ENCODE peak calls at places on chromosomes 6 and 20, in nine cellular contexts. R is T-cell; O is progenitor cell of endocrine pancreas; W is activated naive CD4-positive, alpha-beta T cell treated with anti-CD3 and anti-CD28 coated beads for 36 hours; T is activated T-helper 1 cell treated with anti-CD3 and anti-CD28 coated beads, Interleukin-2, amount 50 U/mL, for 16 hours; Z is COR-L47; K is germinal center; C is hippocampal formation; Q is central memory CD4-positive, alpha-beta T cell. B is an unnamed sample.

GRCh38 chr20:22452442-22453011 is 131.8 kb downstream of the FOXA2 start:
- DNase-seq in R (no peak), O (no peak), W (no peak), T (no peak), Z (no peak), K (no peak), C (no peak), Q (no peak), B (no peak)

GRCh38 chr6:71499667-71500066 is 211.1 kb downstream of the OGFRL1 start:
- DNase-seq in R (no peak), O (no peak), W (no peak), T (no peak), Z (no peak), K (no peak), C (no peak), Q (no peak), B (no peak)

GRCh38 chr20:32203556-32204484 is 3.7 kb downstream of the PLAGL2 start:
- DNase-seq in R (no peak), O (no peak), W (peak), T (peak), Z (no peak), K (no peak), C (no peak), Q (no peak), B (no peak)

GRCh38 chr6:11744753-11745152 is 33.9 kb downstream of the ADTRP start:
- DNase-seq in R (no peak), O (no peak), W (no peak), T (no peak), Z (no peak), K (no peak), C (peak), Q (no peak), B (peak)

GRCh38 chr6:33632603-33633039 is 11.5 kb downstream of the ITPR3 start:
- DNase-seq in R (peak), O (no peak), W (peak), T (peak), Z (no peak), K (peak), C (no peak), Q (peak), B (no peak)

GRCh38 chr20:17882834-17883591 is 85.6 kb downstream of the SNX5 start:
- DNase-seq in R (no peak), O (no peak), W (no peak), T (no peak), Z (no peak), K (no peak), C (no peak), Q (no peak), B (no peak)

GRCh38 chr20:35992713-35993335 is 24.4 kb downstream of the CNBD2 start:
- DNase-seq in R (peak), O (no peak), W (peak), T (no peak), Z (peak), K (peak), C (peak), Q (peak), B (no peak)

GRCh38 chr20:60050193-60050960 is 92.2 kb downstream of the CDH26 start:
- DNase-seq in R (no peak), O (no peak), W (no peak), T (no peak), Z (peak), K (no peak), C (no peak), Q (no peak), B (peak)

GRCh38 chr6:137315081-137315480 is 95.9 kb upstream of the IFNGR1 start:
- DNase-seq in R (no peak), O (no peak), W (no peak), T (no peak), Z (no peak), K (no peak), C (no peak), Q (no peak), B (no peak)

GRCh38 chr6:163745566-163746400 is 331.3 kb downstream of the QKI start:
- DNase-seq in R (no peak), O (no peak), W (no peak), T (no peak), Z (no peak), K (no peak), C (no peak), Q (no peak), B (peak)

GRCh38 chr6:42338573-42339218 is 113.0 kb downstream of the TRERF1 start:
- DNase-seq in R (no peak), O (no peak), W (peak), T (no peak), Z (no peak), K (no peak), C (no peak), Q (no peak), B (no peak)

GRCh38 chr6:3421763-3422456 is 34.9 kb downstream of the SLC22A23 start:
- DNase-seq in R (no peak), O (no peak), W (no peak), T (no peak), Z (no peak), K (no peak), C (no peak), Q (no peak), B (no peak)

GRCh38 chr6:156167289-156168076 is 609.7 kb upstream of the ARID1B start:
- DNase-seq in R (no peak), O (no peak), W (peak), T (no peak), Z (peak), K (no peak), C (no peak), Q (no peak), B (no peak)

B was measured in right atrium auricular region.